ENCODE peak calls at places on chromosomes 4 and X, in five cellular contexts. A is SK-N-SH, O is HepG2, Z is K562, U is H1. M is an unnamed sample.

GRCh38 chrX:83819304-83819703 is 41.6 kb upstream of the CYLC1 start:
- DNase-seq in U (no peak), Z (no peak), A (no peak), O (no peak), M (no peak)

GRCh38 chr4:94669672-94670664 is 87.8 kb upstream of the BMPR1B start:
- DNase-seq in U (no peak), O (no peak), Z (no peak), A (no peak), M (no peak)

GRCh38 chr4:3442959-3443749 is 1.4 kb downstream of the HGFAC start:
- DNase-seq in A (peak; percentile 94), U (peak; percentile 93), Z (peak; percentile 87), O (peak; percentile 39), M (no peak)

GRCh38 chr4:78954048-78954666 is 14.9 kb upstream of the PAQR3 start:
- DNase-seq in U (no peak), A (peak; percentile 18), Z (peak; percentile 32), O (peak; percentile 9), M (no peak)

GRCh38 chr4:98661356-98662054 is 3.1 kb upstream of the TSPAN5 start:
- DNase-seq in U (no peak), A (no peak), O (no peak), Z (no peak), M (no peak)

GRCh38 chr4:104493071-104493831 is 1.4 kb downstream of the CXXC4 start:
- DNase-seq in O (no peak), U (no peak), Z (no peak), A (peak; percentile 4), M (no peak)

GRCh38 chrX:39821011-39821708 is 276.6 kb downstream of the BCOR start:
- DNase-seq in O (no peak), U (peak; percentile 56), A (peak; percentile 86), Z (no peak), M (no peak)

GRCh38 chr4:26229974-26230373 is 90.8 kb upstream of the RBPJ start:
- DNase-seq in Z (no peak), U (no peak), O (no peak), A (no peak), M (no peak)

GRCh38 chr4:106286611-106287010 is 29.4 kb downstream of the TBCK start:
- DNase-seq in Z (no peak), A (no peak), U (no peak), O (no peak), M (no peak)
- TF ChIP-seq GABPA in Z (no peak), A (no peak), U (no peak), O (no peak), M (no peak)

DNA sequence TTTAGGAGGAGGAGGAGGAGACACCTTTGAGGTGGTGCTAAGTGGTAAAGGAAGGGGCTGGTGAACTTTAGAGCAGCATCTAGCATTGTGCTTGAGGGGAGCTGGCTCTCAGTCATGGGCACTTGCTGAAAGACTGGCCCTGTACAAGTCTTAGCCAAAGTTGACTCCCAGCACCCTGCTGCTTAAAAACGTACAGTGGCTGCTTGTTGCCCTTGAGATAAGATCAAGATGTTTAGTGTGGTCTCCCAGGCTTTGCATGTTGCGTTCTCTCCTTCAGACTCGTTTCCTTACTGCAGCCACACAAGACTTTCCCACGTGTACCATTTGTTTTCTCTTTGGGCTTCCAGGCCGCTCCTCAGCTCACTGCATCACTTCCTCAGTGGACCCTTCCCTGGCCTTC is 1.8 kb downstream of the MED28 start:
- DNase-seq in U (no peak), A (no peak), Z (no peak), O (no peak), M (no peak)
- H3K4me2 ChIP-seq in U (peak overlapping the region; percentile 38), A (peak overlapping the region; percentile 83), Z (peak overlapping the region; percentile 60), O (peak overlapping the region; percentile 92), M (peak overlapping the region; percentile 95)

DNA sequence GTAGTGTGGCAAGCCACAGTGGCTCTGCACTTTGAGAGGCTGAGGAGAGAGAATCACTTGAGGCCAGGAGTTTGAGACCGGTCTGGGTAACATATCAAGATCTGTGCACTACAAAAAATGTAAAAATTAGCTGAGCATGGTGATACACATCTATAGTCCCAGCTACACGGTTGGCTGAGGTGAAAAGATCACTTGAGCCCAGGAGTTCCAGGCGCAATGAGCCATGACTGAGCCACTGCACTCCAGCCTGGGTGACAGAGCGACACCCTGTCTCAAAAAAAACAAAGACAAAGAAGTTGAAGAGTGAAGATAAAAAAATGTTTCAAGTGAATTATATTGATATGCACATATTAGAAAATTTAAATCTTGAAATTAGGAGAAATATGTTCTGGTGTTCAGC is 46.3 kb downstream of the SULT1B1 start:
- DNase-seq in A (no peak), Z (no peak), O (no peak), U (no peak), M (no peak)
- TF ChIP-seq GABPA in A (no peak), Z (no peak), O (no peak), U (no peak), M (no peak)

GRCh38 chr4:40405194-40405593 is 70.1 kb downstream of the CHRNA9 start:
- DNase-seq in U (no peak), Z (no peak), O (no peak), A (no peak), M (no peak)

GRCh38 chr4:40401646-40402045 is 66.5 kb downstream of the CHRNA9 start:
- DNase-seq in O (no peak), U (no peak), Z (no peak), A (peak; percentile 74), M (no peak)

GRCh38 chr4:40401096-40401495 is 66.0 kb downstream of the CHRNA9 start:
- DNase-seq in U (no peak), A (no peak), O (no peak), Z (no peak), M (no peak)

GRCh38 chr4:40403079-40403478 is 67.9 kb downstream of the CHRNA9 start:
- DNase-seq in A (no peak), O (peak; percentile 45), U (no peak), Z (no peak), M (no peak)

GRCh38 chr4:40402556-40402955 is 67.4 kb downstream of the CHRNA9 start:
- DNase-seq in Z (no peak), U (no peak), A (no peak), O (no peak), M (no peak)
- H3K4me2 ChIP-seq in Z (no peak overlapping the region), U (no peak overlapping the region), A (no peak overlapping the region), O (no peak overlapping the region), M (no peak overlapping the region)

GRCh38 chr4:7973545-7973981 is 33.9 kb upstream of the AFAP1 start:
- DNase-seq in Z (no peak), A (no peak), U (no peak), O (no peak), M (no peak)

GRCh38 chr4:7970031-7970946 is 30.6 kb upstream of the AFAP1 start:
- DNase-seq in Z (no peak), U (no peak), A (peak; percentile 42), O (peak; percentile 76), M (no peak)

GRCh38 chr4:7974425-7974824 is 34.8 kb upstream of the AFAP1 start:
- DNase-seq in U (no peak), O (no peak), Z (no peak), A (no peak), M (no peak)

GRCh38 chr4:7971159-7971631 is 31.5 kb upstream of the AFAP1 start:
- DNase-seq in U (no peak), Z (no peak), A (peak; percentile 39), O (no peak), M (no peak)

GRCh38 chr4:7971881-7972500 is 32.3 kb upstream of the AFAP1 start:
- DNase-seq in A (no peak), U (no peak), Z (no peak), O (peak; percentile 23), M (no peak)
- TF ChIP-seq GABPA in A (no peak), U (no peak), Z (no peak), O (no peak), M (no peak)

DNA sequence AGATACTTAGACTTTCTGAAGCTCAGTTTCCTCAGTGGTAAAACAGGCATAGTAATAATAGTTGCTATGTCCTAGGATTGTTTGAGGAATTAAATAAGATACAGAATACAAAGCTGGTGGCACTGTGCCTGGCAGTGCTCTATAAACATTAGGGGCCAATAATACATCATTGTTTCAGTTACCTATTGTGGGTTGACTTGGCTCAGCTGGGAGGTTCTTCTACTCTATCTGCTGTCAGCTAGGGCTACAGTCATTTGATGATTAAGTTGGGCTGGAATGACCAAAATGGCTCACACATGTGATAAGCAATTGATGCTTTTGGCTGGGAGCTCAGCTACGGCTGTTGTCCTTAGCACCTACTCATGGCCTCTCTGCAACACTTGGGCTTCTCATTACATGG is 121.2 kb upstream of the USP9X start:
- DNase-seq in A (no peak), O (no peak), Z (no peak), U (no peak), M (no peak)
- H3K4me2 ChIP-seq in A (no peak overlapping the region), O (no peak overlapping the region), Z (no peak overlapping the region), U (no peak overlapping the region), M (no peak overlapping the region)

GRCh38 chr4:41435509-41435908 is 102.4 kb upstream of the LIMCH1 start:
- DNase-seq in Z (no peak), O (no peak), A (no peak), U (no peak), M (no peak)

GRCh38 chr4:41436365-41437263 is 101.3 kb upstream of the LIMCH1 start:
- DNase-seq in O (no peak), U (no peak), Z (no peak), A (no peak), M (no peak)

GRCh38 chr4:41433361-41433760 is 104.6 kb upstream of the LIMCH1 start:
- DNase-seq in A (no peak), U (no peak), O (no peak), Z (no peak), M (no peak)

GRCh38 chr4:41438564-41438963 is 99.4 kb upstream of the LIMCH1 start:
- DNase-seq in A (no peak), U (no peak), Z (no peak), O (no peak), M (no peak)

DNA sequence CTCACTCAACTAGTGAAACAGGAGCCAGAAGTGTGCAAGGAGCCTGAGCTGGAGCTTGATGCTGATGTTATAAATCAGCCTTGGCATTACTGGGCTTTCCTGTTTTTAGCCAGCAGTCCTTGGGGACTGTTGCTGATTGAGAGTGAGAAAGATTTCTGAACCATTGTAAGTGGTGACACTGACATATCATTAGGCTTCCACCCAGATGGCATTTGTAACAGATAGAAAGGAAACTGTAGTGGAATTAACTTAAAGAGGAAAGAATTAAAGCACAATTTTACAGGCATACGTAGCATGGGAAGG is 100.7 kb upstream of the LIMCH1 start:
- DNase-seq in U (no peak), Z (no peak), O (no peak), A (no peak), M (no peak)
- TF ChIP-seq GABPA in U (no peak), Z (no peak), O (no peak), A (no peak), M (no peak)

M was measured in GM12878.